ENCODE peak calls at places on chromosomes 16 and 17, in ten cellular contexts. One of them, this sample, is unnamed.

GRCh38 chr17:227581-228222 is 46.3 kb upstream of the DOC2B start:
- DNase-seq in non-pigmented ciliary epithelial cell: no peak
- DNase-seq in NCI-H510A treated with DMSO at 0.1 percent for 48 hours: no peak
- DNase-seq in activated naive CD8-positive, alpha-beta T cell treated with anti-CD3 and anti-CD28 coated beads, Interleukin-2, amount 50 U/mL, for 16 hours: no peak
- DNase-seq in astrocyte of the cerebellum: no peak
- DNase-seq in GM12865: no peak
- DNase-seq in fibroblast of lung: no peak
- DNase-seq in natural killer cell: no peak
- DNase-seq in astrocyte of the hippocampus: no peak
- DNase-seq in left colon: no peak
- DNase-seq in this sample: no peak

GRCh38 chr16:89505204-89506112 is 2.7 kb upstream of the SPG7 start:
- DNase-seq in GM12865: peak; percentile 94
- DNase-seq in natural killer cell: peak; percentile 76
- DNase-seq in fibroblast of lung: peak; percentile 98
- DNase-seq in left colon: peak; percentile 95
- DNase-seq in activated naive CD8-positive, alpha-beta T cell treated with anti-CD3 and anti-CD28 coated beads, Interleukin-2, amount 50 U/mL, for 16 hours: peak; percentile 75
- DNase-seq in non-pigmented ciliary epithelial cell: peak; percentile 40
- DNase-seq in astrocyte of the cerebellum: no peak
- DNase-seq in NCI-H510A treated with DMSO at 0.1 percent for 48 hours: peak; percentile 30
- DNase-seq in astrocyte of the hippocampus: peak; percentile 71
- DNase-seq in this sample: peak; percentile 81

GRCh38 chr16:15484662-15485061 is 50.3 kb downstream of the BMERB1 start:
- DNase-seq in GM12865: no peak
- DNase-seq in astrocyte of the cerebellum: no peak
- DNase-seq in non-pigmented ciliary epithelial cell: no peak
- DNase-seq in fibroblast of lung: peak; percentile 70
- DNase-seq in left colon: no peak
- DNase-seq in astrocyte of the hippocampus: no peak
- DNase-seq in activated naive CD8-positive, alpha-beta T cell treated with anti-CD3 and anti-CD28 coated beads, Interleukin-2, amount 50 U/mL, for 16 hours: no peak
- DNase-seq in NCI-H510A treated with DMSO at 0.1 percent for 48 hours: no peak
- DNase-seq in natural killer cell: no peak
- DNase-seq in this sample: no peak

GRCh38 chr16:85570735-85571562 is 42.2 kb upstream of the GSE1 start:
- DNase-seq in fibroblast of lung: no peak
- DNase-seq in activated naive CD8-positive, alpha-beta T cell treated with anti-CD3 and anti-CD28 coated beads, Interleukin-2, amount 50 U/mL, for 16 hours: no peak
- DNase-seq in non-pigmented ciliary epithelial cell: no peak
- DNase-seq in astrocyte of the hippocampus: no peak
- DNase-seq in GM12865: peak; percentile 88
- DNase-seq in natural killer cell: peak; percentile 69
- DNase-seq in astrocyte of the cerebellum: no peak
- DNase-seq in left colon: peak; percentile 56
- DNase-seq in NCI-H510A treated with DMSO at 0.1 percent for 48 hours: no peak
- DNase-seq in this sample: no peak

GRCh38 chr17:59074494-59074893 is 32.2 kb downstream of the TRIM37 start:
- DNase-seq in NCI-H510A treated with DMSO at 0.1 percent for 48 hours: no peak
- DNase-seq in left colon: no peak
- DNase-seq in astrocyte of the hippocampus: peak; percentile 27
- DNase-seq in astrocyte of the cerebellum: no peak
- DNase-seq in GM12865: no peak
- DNase-seq in activated naive CD8-positive, alpha-beta T cell treated with anti-CD3 and anti-CD28 coated beads, Interleukin-2, amount 50 U/mL, for 16 hours: no peak
- DNase-seq in fibroblast of lung: peak; percentile 28
- DNase-seq in non-pigmented ciliary epithelial cell: peak; percentile 50
- DNase-seq in natural killer cell: no peak
- DNase-seq in this sample: no peak

GRCh38 chr17:74606050-74606449 is 14.0 kb upstream of the CD300LD start:
- DNase-seq in GM12865: no peak
- DNase-seq in fibroblast of lung: no peak
- DNase-seq in non-pigmented ciliary epithelial cell: no peak
- DNase-seq in NCI-H510A treated with DMSO at 0.1 percent for 48 hours: no peak
- DNase-seq in activated naive CD8-positive, alpha-beta T cell treated with anti-CD3 and anti-CD28 coated beads, Interleukin-2, amount 50 U/mL, for 16 hours: no peak
- DNase-seq in natural killer cell: no peak
- DNase-seq in astrocyte of the hippocampus: no peak
- DNase-seq in astrocyte of the cerebellum: no peak
- DNase-seq in left colon: no peak
- DNase-seq in this sample: no peak

GRCh38 chr16:72083778-72084404 is 9.5 kb downstream of the TXNL4B start:
- DNase-seq in GM12865: no peak
- DNase-seq in NCI-H510A treated with DMSO at 0.1 percent for 48 hours: no peak
- DNase-seq in astrocyte of the cerebellum: no peak
- DNase-seq in astrocyte of the hippocampus: no peak
- DNase-seq in fibroblast of lung: peak; percentile 30
- DNase-seq in natural killer cell: no peak
- DNase-seq in activated naive CD8-positive, alpha-beta T cell treated with anti-CD3 and anti-CD28 coated beads, Interleukin-2, amount 50 U/mL, for 16 hours: no peak
- DNase-seq in left colon: no peak
- DNase-seq in non-pigmented ciliary epithelial cell: no peak
- DNase-seq in this sample: no peak

GRCh38 chr16:582218-582613 is 7.7 kb upstream of the RAB40C start:
- DNase-seq in left colon: no peak
- DNase-seq in astrocyte of the cerebellum: no peak
- DNase-seq in NCI-H510A treated with DMSO at 0.1 percent for 48 hours: no peak
- DNase-seq in natural killer cell: no peak
- DNase-seq in GM12865: no peak
- DNase-seq in non-pigmented ciliary epithelial cell: no peak
- DNase-seq in astrocyte of the hippocampus: no peak
- DNase-seq in activated naive CD8-positive, alpha-beta T cell treated with anti-CD3 and anti-CD28 coated beads, Interleukin-2, amount 50 U/mL, for 16 hours: no peak
- DNase-seq in fibroblast of lung: no peak
- DNase-seq in this sample: no peak

GRCh38 chr16:84018710-84019109 is 23.9 kb downstream of the SLC38A8 start:
- DNase-seq in astrocyte of the cerebellum: no peak
- DNase-seq in NCI-H510A treated with DMSO at 0.1 percent for 48 hours: no peak
- DNase-seq in GM12865: no peak
- DNase-seq in activated naive CD8-positive, alpha-beta T cell treated with anti-CD3 and anti-CD28 coated beads, Interleukin-2, amount 50 U/mL, for 16 hours: no peak
- DNase-seq in non-pigmented ciliary epithelial cell: no peak
- DNase-seq in left colon: no peak
- DNase-seq in fibroblast of lung: no peak
- DNase-seq in natural killer cell: no peak
- DNase-seq in astrocyte of the hippocampus: no peak
- DNase-seq in this sample: no peak